ENCODE peak calls at places on chromosomes 2 and 18, in five cellular contexts. One of them, this sample, is unnamed.

GRCh38 chr2:61184263-61184662 is 22.3 kb downstream of the C2orf74 start:
- DNase-seq in Calu3: no peak
- DNase-seq in adrenal gland: no peak
- DNase-seq in lower leg skin: no peak
- DNase-seq in astrocyte of the spinal cord: no peak
- DNase-seq in this sample: no peak

GRCh38 chr2:179596018-179596417 is 265.4 kb downstream of the ZNF385B start:
- DNase-seq in astrocyte of the spinal cord: peak
- DNase-seq in adrenal gland: no peak
- DNase-seq in Calu3: no peak
- DNase-seq in lower leg skin: no peak
- DNase-seq in this sample: peak

GRCh38 chr2:241813080-241813805 is 4.2 kb downstream of the NEU4 start:
- DNase-seq in Calu3: no peak
- DNase-seq in adrenal gland: no peak
- DNase-seq in astrocyte of the spinal cord: no peak
- DNase-seq in lower leg skin: no peak
- DNase-seq in this sample: no peak

GRCh38 chr18:54690198-54690597 is 99.2 kb downstream of the DYNAP start:
- DNase-seq in lower leg skin: no peak
- DNase-seq in adrenal gland: no peak
- DNase-seq in Calu3: no peak
- DNase-seq in astrocyte of the spinal cord: peak
- DNase-seq in this sample: peak

GRCh38 chr2:99747842-99748241 is 258.0 kb upstream of the REV1 start:
- DNase-seq in astrocyte of the spinal cord: no peak
- DNase-seq in Calu3: no peak
- DNase-seq in adrenal gland: no peak
- DNase-seq in lower leg skin: no peak
- DNase-seq in this sample: no peak

GRCh38 chr2:215920244-215921100 is 92.9 kb downstream of the MREG start:
- DNase-seq in adrenal gland: peak
- DNase-seq in astrocyte of the spinal cord: peak
- DNase-seq in lower leg skin: peak
- DNase-seq in Calu3: peak
- DNase-seq in this sample: peak

GRCh38 chr2:238228700-238229099 is 11.1 kb downstream of the HES6 start:
- DNase-seq in Calu3: no peak
- DNase-seq in astrocyte of the spinal cord: no peak
- DNase-seq in adrenal gland: no peak
- DNase-seq in lower leg skin: no peak
- DNase-seq in this sample: no peak

GRCh38 chr2:24930768-24931167 is 10.7 kb upstream of the ADCY3 start:
- DNase-seq in lower leg skin: peak
- DNase-seq in Calu3: no peak
- DNase-seq in astrocyte of the spinal cord: no peak
- DNase-seq in adrenal gland: no peak
- DNase-seq in this sample: peak

GRCh38 chr2:120935339-120936313 is 200.0 kb downstream of the GLI2 start:
- DNase-seq in astrocyte of the spinal cord: peak
- DNase-seq in Calu3: peak
- DNase-seq in lower leg skin: no peak
- DNase-seq in adrenal gland: no peak
- DNase-seq in this sample: peak

GRCh38 chr2:157769866-157770265 is 106.3 kb downstream of the ACVR1 start:
- DNase-seq in lower leg skin: no peak
- DNase-seq in astrocyte of the spinal cord: no peak
- DNase-seq in adrenal gland: no peak
- DNase-seq in Calu3: no peak
- DNase-seq in this sample: no peak

GRCh38 chr2:149782566-149782965 is 195.0 kb upstream of the MMADHC start:
- DNase-seq in Calu3: no peak
- DNase-seq in lower leg skin: no peak
- DNase-seq in adrenal gland: no peak
- DNase-seq in astrocyte of the spinal cord: no peak
- DNase-seq in this sample: no peak

GRCh38 chr2:109382946-109383345 is 230.8 kb downstream of the SEPTIN10 start:
- DNase-seq in Calu3: no peak
- DNase-seq in adrenal gland: peak
- DNase-seq in lower leg skin: peak
- DNase-seq in astrocyte of the spinal cord: peak
- DNase-seq in this sample: peak

DNA sequence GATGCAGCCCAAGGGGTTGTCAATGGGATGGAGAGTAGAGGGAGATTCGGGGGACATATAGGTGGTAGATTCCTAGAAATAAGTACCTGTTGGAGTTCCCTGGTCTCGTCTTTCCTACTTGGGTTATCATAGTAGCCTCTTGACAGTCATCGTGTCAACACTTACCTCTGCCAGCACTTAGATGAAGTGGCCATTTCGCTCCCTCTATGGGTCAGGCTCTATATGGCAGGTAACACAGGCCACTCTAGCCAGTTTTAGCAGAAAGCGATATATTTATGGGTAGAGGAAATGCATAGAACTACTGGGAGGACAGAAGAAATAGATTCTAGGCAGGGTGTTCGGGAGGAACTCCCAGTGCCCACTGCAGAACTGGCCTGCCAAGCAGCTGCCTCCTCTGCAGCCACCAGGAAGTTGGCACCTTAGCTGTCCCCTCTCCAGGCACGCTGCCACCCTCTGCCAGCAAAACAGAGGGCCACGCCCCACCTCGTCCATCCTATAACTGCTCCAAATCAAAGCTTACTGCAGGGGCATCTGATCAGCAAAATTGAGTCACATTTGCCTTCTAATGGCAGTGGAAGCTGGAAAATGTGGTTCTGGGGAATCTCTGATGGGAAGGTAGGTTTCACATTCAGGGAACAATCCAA is 181.3 kb downstream of the INSIG2 start:
- DNase-seq in adrenal gland: no peak
- DNase-seq in astrocyte of the spinal cord: no peak
- DNase-seq in Calu3: peak
- DNase-seq in lower leg skin: no peak
- DNase-seq in this sample: no peak
- TF ChIP-seq CTCF in adrenal gland: no peak
- TF ChIP-seq CTCF in astrocyte of the spinal cord: peak
- TF ChIP-seq CTCF in Calu3: peak
- TF ChIP-seq CTCF in lower leg skin: no peak
- TF ChIP-seq CTCF in this sample: peak

DNA sequence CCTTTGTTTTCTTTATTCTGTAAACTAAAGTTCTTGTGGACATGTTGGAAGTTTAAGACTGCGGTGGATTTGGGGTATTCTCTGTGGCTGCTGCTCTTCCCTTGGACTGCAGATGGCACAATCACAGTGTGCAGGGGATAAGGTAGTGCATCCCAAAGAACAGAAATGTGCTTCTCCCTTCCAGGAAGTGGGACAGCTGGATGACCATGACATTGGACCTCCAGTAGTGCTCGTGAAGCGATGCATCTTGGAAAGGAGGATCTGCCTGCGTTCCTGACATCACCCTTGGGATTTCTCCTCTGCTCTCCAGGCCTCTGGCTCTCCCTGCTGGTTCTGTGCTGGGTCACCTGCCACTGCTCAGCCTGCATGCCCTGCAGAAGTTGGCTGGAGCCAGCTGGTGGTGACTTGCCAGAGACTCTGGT is 109.9 kb downstream of the SLC4A3 start:
- DNase-seq in astrocyte of the spinal cord: peak
- DNase-seq in lower leg skin: no peak
- DNase-seq in Calu3: no peak
- DNase-seq in adrenal gland: peak
- DNase-seq in this sample: peak
- TF ChIP-seq CTCF in astrocyte of the spinal cord: peak
- TF ChIP-seq CTCF in lower leg skin: no peak
- TF ChIP-seq CTCF in Calu3: peak
- TF ChIP-seq CTCF in adrenal gland: peak
- TF ChIP-seq CTCF in this sample: peak

DNA sequence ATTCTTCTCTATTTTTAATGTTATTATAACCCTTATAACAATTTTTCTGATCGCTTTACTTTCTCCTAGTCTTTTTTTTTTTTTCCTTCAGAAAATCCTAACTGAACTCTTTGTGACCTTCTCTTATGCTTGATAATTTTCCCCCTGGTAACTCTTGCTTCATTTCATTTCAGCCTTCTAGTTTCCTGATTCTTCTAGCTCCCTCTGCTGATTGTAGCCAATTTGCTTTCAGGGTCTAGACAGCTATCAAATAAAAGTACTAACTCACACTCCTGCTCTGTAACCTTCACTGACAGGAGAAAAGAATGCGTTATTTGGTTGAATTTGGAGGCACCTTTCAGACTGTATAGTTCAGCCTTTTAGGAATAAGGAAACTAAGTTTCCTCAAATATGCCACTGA is 99.5 kb downstream of the RBM43 start:
- DNase-seq in astrocyte of the spinal cord: peak
- DNase-seq in lower leg skin: no peak
- DNase-seq in Calu3: no peak
- DNase-seq in adrenal gland: no peak
- DNase-seq in this sample: peak
- TF ChIP-seq CTCF in astrocyte of the spinal cord: peak
- TF ChIP-seq CTCF in lower leg skin: no peak
- TF ChIP-seq CTCF in Calu3: no peak
- TF ChIP-seq CTCF in adrenal gland: peak
- TF ChIP-seq CTCF in this sample: peak

GRCh38 chr2:205563646-205564045 is 118.7 kb upstream of the NRP2 start:
- DNase-seq in Calu3: peak
- DNase-seq in adrenal gland: peak
- DNase-seq in astrocyte of the spinal cord: no peak
- DNase-seq in lower leg skin: no peak
- DNase-seq in this sample: no peak
- TF ChIP-seq CTCF in Calu3: peak
- TF ChIP-seq CTCF in adrenal gland: no peak
- TF ChIP-seq CTCF in astrocyte of the spinal cord: peak
- TF ChIP-seq CTCF in lower leg skin: no peak
- TF ChIP-seq CTCF in this sample: peak

GRCh38 chr2:188322569-188323531 is 31.2 kb downstream of the GULP1 start:
- DNase-seq in astrocyte of the spinal cord: peak
- DNase-seq in adrenal gland: peak
- DNase-seq in Calu3: no peak
- DNase-seq in lower leg skin: no peak
- DNase-seq in this sample: peak

GRCh38 chr2:188316791-188317423 is 25.2 kb downstream of the GULP1 start:
- DNase-seq in adrenal gland: no peak
- DNase-seq in Calu3: no peak
- DNase-seq in lower leg skin: no peak
- DNase-seq in astrocyte of the spinal cord: no peak
- DNase-seq in this sample: no peak

GRCh38 chr2:188318161-188318749 is 26.6 kb downstream of the GULP1 start:
- DNase-seq in lower leg skin: no peak
- DNase-seq in Calu3: no peak
- DNase-seq in astrocyte of the spinal cord: peak
- DNase-seq in adrenal gland: no peak
- DNase-seq in this sample: no peak

GRCh38 chr2:188320861-188321260 is 29.2 kb downstream of the GULP1 start:
- DNase-seq in adrenal gland: no peak
- DNase-seq in Calu3: no peak
- DNase-seq in astrocyte of the spinal cord: no peak
- DNase-seq in lower leg skin: no peak
- DNase-seq in this sample: no peak

DNA sequence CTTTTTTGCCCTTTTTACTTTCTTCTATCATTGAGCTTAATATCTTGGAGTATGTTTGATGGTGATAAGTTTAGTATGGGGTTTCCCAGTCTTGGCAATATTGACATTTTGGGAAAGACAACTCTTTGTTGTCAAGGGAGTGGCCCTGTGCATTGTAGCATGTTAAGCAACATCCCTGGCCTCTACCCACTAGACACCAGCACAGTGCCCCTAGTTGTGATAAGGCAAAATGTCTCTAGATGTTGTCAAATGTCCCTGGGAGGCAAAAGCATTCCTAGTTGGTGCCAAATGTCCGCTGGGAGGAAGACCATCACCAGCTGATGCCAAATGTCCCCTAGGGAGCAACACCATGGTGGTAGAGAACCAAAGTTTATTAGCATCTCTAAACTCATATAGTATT is 28.2 kb downstream of the GULP1 start:
- DNase-seq in Calu3: no peak
- DNase-seq in astrocyte of the spinal cord: no peak
- DNase-seq in adrenal gland: no peak
- DNase-seq in lower leg skin: no peak
- DNase-seq in this sample: no peak
- TF ChIP-seq CTCF in Calu3: no peak
- TF ChIP-seq CTCF in astrocyte of the spinal cord: no peak
- TF ChIP-seq CTCF in adrenal gland: no peak
- TF ChIP-seq CTCF in lower leg skin: no peak
- TF ChIP-seq CTCF in this sample: peak

DNA sequence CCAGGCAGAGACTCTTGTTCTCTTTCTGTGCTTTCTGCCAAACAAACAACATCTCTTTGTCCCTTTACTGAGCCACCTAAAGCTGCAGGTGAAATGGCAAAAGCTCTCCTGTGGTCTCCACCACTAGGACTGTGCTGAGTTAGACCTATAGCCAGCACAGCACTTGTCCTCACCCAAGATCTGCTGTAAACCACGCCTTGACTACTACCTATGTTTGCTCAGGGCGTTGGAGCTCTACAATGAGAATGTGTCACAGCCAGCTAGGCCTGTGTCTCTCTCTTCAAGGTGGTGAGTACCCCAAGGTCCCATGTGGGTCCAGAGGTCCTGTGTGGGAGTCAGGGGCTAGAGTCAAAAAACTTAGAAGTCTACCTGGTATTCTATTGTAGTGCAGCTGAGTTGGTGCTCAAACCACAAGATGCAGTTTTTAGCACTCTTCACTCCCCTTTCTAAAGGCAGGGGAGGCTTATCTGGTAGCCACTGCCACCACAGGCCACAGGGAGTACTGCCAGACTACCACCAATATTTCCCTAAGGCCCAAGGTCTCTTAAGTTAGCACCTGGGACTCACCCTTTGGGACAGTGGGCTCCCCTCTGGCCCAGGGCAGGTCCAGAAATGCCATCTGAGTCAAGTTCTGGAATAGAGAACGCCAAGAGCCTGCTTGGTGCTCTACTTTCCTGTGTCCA is 96.8 kb upstream of the RPRM start:
- DNase-seq in Calu3: no peak
- DNase-seq in lower leg skin: no peak
- DNase-seq in adrenal gland: no peak
- DNase-seq in astrocyte of the spinal cord: no peak
- DNase-seq in this sample: no peak
- TF ChIP-seq CTCF in Calu3: no peak
- TF ChIP-seq CTCF in lower leg skin: no peak
- TF ChIP-seq CTCF in adrenal gland: no peak
- TF ChIP-seq CTCF in astrocyte of the spinal cord: no peak
- TF ChIP-seq CTCF in this sample: no peak

DNA sequence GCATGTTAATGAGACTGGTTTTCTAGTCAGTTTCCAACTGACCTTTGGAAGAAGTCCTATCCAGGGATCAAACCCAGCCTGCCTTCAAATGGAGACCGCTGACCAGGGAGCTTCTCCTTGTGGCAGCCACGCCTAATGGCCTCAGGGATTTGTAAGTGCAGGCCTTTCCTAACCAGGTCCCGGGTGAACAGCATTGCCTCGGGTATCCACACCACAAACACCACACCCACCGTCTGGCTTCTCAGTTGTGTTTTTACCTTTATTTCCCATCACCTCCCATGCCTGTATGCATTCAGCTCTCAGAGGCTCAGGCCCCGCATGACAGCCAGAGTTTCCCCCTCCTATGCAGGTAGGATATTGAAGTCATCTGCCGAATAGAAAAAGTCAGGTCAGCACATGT is 406.3 kb upstream of the HS6ST1 start:
- DNase-seq in lower leg skin: peak
- DNase-seq in astrocyte of the spinal cord: no peak
- DNase-seq in adrenal gland: no peak
- DNase-seq in Calu3: no peak
- DNase-seq in this sample: no peak
- TF ChIP-seq CTCF in lower leg skin: no peak
- TF ChIP-seq CTCF in astrocyte of the spinal cord: no peak
- TF ChIP-seq CTCF in adrenal gland: no peak
- TF ChIP-seq CTCF in Calu3: no peak
- TF ChIP-seq CTCF in this sample: no peak